ENCODE peak calls at places on chromosomes 13 and 19, in six cellular contexts. Y, V, I, E, Q and J are unnamed samples.
A peak's percentile ranks its signal among the peaks of the same experiment; 100 is the strongest.

GRCh38 chr13:42048625-42049453 is at the start of gene DGKH:
- DNase-seq in V (peak; percentile 69), Q (peak; percentile 72), E (peak; percentile 85), I (peak; percentile 87), Y (peak; percentile 85), J (peak; percentile 84)

GRCh38 chr13:38602261-38602660 is 84.6 kb upstream of the FREM2 start:
- DNase-seq in V (no peak), Q (no peak), E (peak; percentile 15), Y (no peak), I (peak; percentile 22), J (no peak)

GRCh38 chr13:112188298-112188610 is 121.3 kb downstream of the SOX1 start:
- DNase-seq in Q (no peak), Y (no peak), V (no peak), I (no peak), E (no peak), J (peak; percentile 67)

GRCh38 chr19:48442116-48443035 is 3.4 kb upstream of the GRWD1 start:
- DNase-seq in Y (no peak), I (no peak), Q (no peak), E (no peak), V (no peak), J (no peak)

GRCh38 chr13:52455677-52456041 is 381 bp downstream of the CKAP2 start:
- DNase-seq in Q (peak; percentile 85), I (peak; percentile 79), Y (peak; percentile 69), V (peak; percentile 79), E (peak; percentile 71), J (peak; percentile 87)

GRCh38 chr19:50465986-50466771 is 10.1 kb upstream of the EMC10 start:
- DNase-seq in E (no peak), I (peak; percentile 77), Q (no peak), V (no peak), Y (no peak), J (no peak)

GRCh38 chr19:23286477-23286876 is 36.3 kb upstream of the ZNF724 start:
- DNase-seq in I (peak; percentile 21), E (no peak), V (no peak), Y (no peak), Q (no peak), J (no peak)

GRCh38 chr13:105334211-105334610 is 1201.3 kb downstream of the EFNB2 start:
- DNase-seq in E (peak; percentile 39), Y (no peak), Q (no peak), I (no peak), V (no peak), J (no peak)

GRCh38 chr19:1811942-1812425 is at the start of gene ATP8B3:
- DNase-seq in E (no peak), Y (peak; percentile 99), I (no peak), V (no peak), Q (no peak), J (peak; percentile 86)

GRCh38 chr13:110294146-110294545 is 12.8 kb downstream of the COL4A1 start:
- DNase-seq in Y (no peak), V (no peak), E (peak; percentile 73), I (no peak), Q (no peak), J (no peak)

GRCh38 chr19:19486343-19487076 is 28.8 kb downstream of the TSSK6 start:
- DNase-seq in V (no peak), Y (no peak), Q (no peak), E (no peak), I (no peak), J (peak; percentile 49)

GRCh38 chr13:73090116-73090811 is 31.5 kb downstream of the KLF5 start:
- DNase-seq in Q (no peak), V (no peak), Y (no peak), I (peak; percentile 81), E (peak; percentile 64), J (no peak)

GRCh38 chr13:72125561-72125960 is 258.6 kb upstream of the DACH1 start:
- DNase-seq in V (no peak), Q (no peak), Y (no peak), I (no peak), E (no peak), J (no peak)

GRCh38 chr19:44141191-44142013 is at the start of gene ZNF234:
- DNase-seq in E (peak; percentile 91), Q (peak; percentile 77), I (peak; percentile 90), V (peak; percentile 70), Y (peak; percentile 86), J (peak; percentile 87)